ENCODE peak calls at places on chromosomes 6 and 20, in five cellular contexts. T, H, Q, C and N are unnamed samples.

GRCh38 chr6:20286968-20287565 is 74.8 kb upstream of the MBOAT1 start:
- DNase-seq in T (no peak), H (no peak), C (no peak), Q (no peak), N (no peak)

GRCh38 chr20:49938173-49939163 is 2.3 kb downstream of the RNF114 start:
- DNase-seq in H (no peak), T (peak), Q (peak), C (no peak), N (no peak)

GRCh38 chr20:49785851-49786174 is 26.8 kb upstream of the SLC9A8 start:
- DNase-seq in T (no peak), C (no peak), H (no peak), Q (peak), N (no peak)

GRCh38 chr6:77180367-77180766 is 282.9 kb downstream of the HTR1B start:
- DNase-seq in Q (no peak), T (peak), H (no peak), C (no peak), N (no peak)

GRCh38 chr6:53464942-53465460 is 79.9 kb downstream of the GCLC start:
- DNase-seq in T (peak), Q (no peak), H (no peak), C (no peak), N (peak)

GRCh38 chr6:129346964-129347363 is 363.0 kb downstream of the ARHGAP18 start:
- DNase-seq in C (no peak), Q (no peak), T (no peak), H (no peak), N (no peak)

GRCh38 chr6:87297115-87297514 is 25.3 kb upstream of the SMIM8 start:
- DNase-seq in C (no peak), Q (no peak), T (peak), H (no peak), N (no peak)

GRCh38 chr20:41162396-41162795 is 25.1 kb downstream of the PLCG1 start:
- DNase-seq in C (no peak), H (no peak), Q (no peak), T (no peak), N (no peak)

GRCh38 chr6:143333749-143334520 is 116.6 kb downstream of the ADAT2 start:
- DNase-seq in H (no peak), Q (no peak), C (no peak), T (no peak), N (no peak)

GRCh38 chr6:163750436-163751031 is 336.0 kb downstream of the QKI start:
- DNase-seq in T (no peak), Q (no peak), H (no peak), C (no peak), N (no peak)